ENCODE peak calls at places on chromosome 22, in six cellular contexts. One of them, this sample, is unnamed.
A peak's percentile ranks its signal among the peaks of the same experiment; 100 is the strongest.

GRCh38 chr22:39908737-39909136 is 7.9 kb downstream of the GRAP2 start:
- DNase-seq in psoas muscle: no peak
- DNase-seq in sigmoid colon: no peak
- DNase-seq in CD4-positive, alpha-beta T cell: no peak
- DNase-seq in astrocyte of the spinal cord: peak; percentile 3
- DNase-seq in endothelial cell of umbilical vein: no peak
- DNase-seq in this sample: peak; percentile 12

GRCh38 chr22:46761539-46762237 is 762 bp upstream of the TBC1D22A start:
- DNase-seq in psoas muscle: no peak
- DNase-seq in sigmoid colon: no peak
- DNase-seq in CD4-positive, alpha-beta T cell: no peak
- DNase-seq in astrocyte of the spinal cord: no peak
- DNase-seq in endothelial cell of umbilical vein: no peak
- DNase-seq in this sample: no peak

GRCh38 chr22:31490496-31490925 is 869 bp upstream of the EIF4ENIF1 start:
- DNase-seq in psoas muscle: peak; percentile 61
- DNase-seq in sigmoid colon: peak; percentile 77
- DNase-seq in CD4-positive, alpha-beta T cell: peak; percentile 20
- DNase-seq in astrocyte of the spinal cord: no peak
- DNase-seq in endothelial cell of umbilical vein: peak; percentile 81
- DNase-seq in this sample: peak; percentile 69

GRCh38 chr22:38489561-38490133 is 16.5 kb downstream of the DDX17 start:
- DNase-seq in psoas muscle: no peak
- DNase-seq in sigmoid colon: no peak
- DNase-seq in CD4-positive, alpha-beta T cell: no peak
- DNase-seq in astrocyte of the spinal cord: no peak
- DNase-seq in endothelial cell of umbilical vein: no peak
- DNase-seq in this sample: no peak

GRCh38 chr22:25354456-25354855 is 135.0 kb downstream of the CRYBB2 start:
- DNase-seq in psoas muscle: no peak
- DNase-seq in sigmoid colon: peak; percentile 52
- DNase-seq in CD4-positive, alpha-beta T cell: no peak
- DNase-seq in astrocyte of the spinal cord: no peak
- DNase-seq in endothelial cell of umbilical vein: no peak
- DNase-seq in this sample: no peak

GRCh38 chr22:43315687-43316217 is 27.4 kb downstream of the SCUBE1 start:
- DNase-seq in psoas muscle: no peak
- DNase-seq in sigmoid colon: no peak
- DNase-seq in CD4-positive, alpha-beta T cell: no peak
- DNase-seq in astrocyte of the spinal cord: no peak
- DNase-seq in endothelial cell of umbilical vein: no peak
- DNase-seq in this sample: no peak

GRCh38 chr22:43882122-43882767 is 9.6 kb downstream of the PNPLA5 start:
- DNase-seq in psoas muscle: peak; percentile 8
- DNase-seq in sigmoid colon: peak; percentile 26
- DNase-seq in CD4-positive, alpha-beta T cell: no peak
- DNase-seq in astrocyte of the spinal cord: no peak
- DNase-seq in endothelial cell of umbilical vein: no peak
- DNase-seq in this sample: no peak

GRCh38 chr22:43435851-43436535 is 24.2 kb downstream of the MPPED1 start:
- DNase-seq in psoas muscle: no peak
- DNase-seq in sigmoid colon: no peak
- DNase-seq in CD4-positive, alpha-beta T cell: no peak
- DNase-seq in astrocyte of the spinal cord: no peak
- DNase-seq in endothelial cell of umbilical vein: no peak
- DNase-seq in this sample: no peak

GRCh38 chr22:39731881-39732555 is 161.5 kb downstream of the CACNA1I start:
- DNase-seq in psoas muscle: no peak
- DNase-seq in sigmoid colon: no peak
- DNase-seq in CD4-positive, alpha-beta T cell: no peak
- DNase-seq in astrocyte of the spinal cord: no peak
- DNase-seq in endothelial cell of umbilical vein: no peak
- DNase-seq in this sample: no peak

GRCh38 chr22:42800731-42801536 is 56.1 kb downstream of the ARFGAP3 start:
- DNase-seq in psoas muscle: no peak
- DNase-seq in sigmoid colon: no peak
- DNase-seq in CD4-positive, alpha-beta T cell: no peak
- DNase-seq in astrocyte of the spinal cord: no peak
- DNase-seq in endothelial cell of umbilical vein: no peak
- DNase-seq in this sample: no peak

GRCh38 chr22:43370045-43370444 is 26.9 kb upstream of the SCUBE1 start:
- DNase-seq in psoas muscle: no peak
- DNase-seq in sigmoid colon: no peak
- DNase-seq in CD4-positive, alpha-beta T cell: no peak
- DNase-seq in astrocyte of the spinal cord: no peak
- DNase-seq in endothelial cell of umbilical vein: no peak
- DNase-seq in this sample: no peak

GRCh38 chr22:46906326-46907045 is 144.0 kb downstream of the TBC1D22A start:
- DNase-seq in psoas muscle: no peak
- DNase-seq in sigmoid colon: no peak
- DNase-seq in CD4-positive, alpha-beta T cell: no peak
- DNase-seq in astrocyte of the spinal cord: no peak
- DNase-seq in endothelial cell of umbilical vein: no peak
- DNase-seq in this sample: no peak

GRCh38 chr22:40666151-40666848 is 13.0 kb upstream of the MCHR1 start:
- DNase-seq in psoas muscle: no peak
- DNase-seq in sigmoid colon: no peak
- DNase-seq in CD4-positive, alpha-beta T cell: no peak
- DNase-seq in astrocyte of the spinal cord: no peak
- DNase-seq in endothelial cell of umbilical vein: peak; percentile 70
- DNase-seq in this sample: no peak

GRCh38 chr22:42646569-42647525 is 2.3 kb downstream of the CYB5R3 start:
- DNase-seq in psoas muscle: peak; percentile 76
- DNase-seq in sigmoid colon: no peak
- DNase-seq in CD4-positive, alpha-beta T cell: no peak
- DNase-seq in astrocyte of the spinal cord: no peak
- DNase-seq in endothelial cell of umbilical vein: peak; percentile 42
- DNase-seq in this sample: no peak

GRCh38 chr22:30424471-30425326 is 869 bp upstream of the MTFP1 start:
- DNase-seq in psoas muscle: no peak
- DNase-seq in sigmoid colon: no peak
- DNase-seq in CD4-positive, alpha-beta T cell: no peak
- DNase-seq in astrocyte of the spinal cord: no peak
- DNase-seq in endothelial cell of umbilical vein: no peak
- DNase-seq in this sample: peak; percentile 24

GRCh38 chr22:30421695-30422480 is 3.7 kb upstream of the MTFP1 start:
- DNase-seq in psoas muscle: no peak
- DNase-seq in sigmoid colon: no peak
- DNase-seq in CD4-positive, alpha-beta T cell: no peak
- DNase-seq in astrocyte of the spinal cord: no peak
- DNase-seq in endothelial cell of umbilical vein: peak; percentile 76
- DNase-seq in this sample: no peak

GRCh38 chr22:30422481-30423295 is 2.9 kb upstream of the MTFP1 start:
- DNase-seq in psoas muscle: peak; percentile 91
- DNase-seq in sigmoid colon: peak; percentile 90
- DNase-seq in CD4-positive, alpha-beta T cell: no peak
- DNase-seq in astrocyte of the spinal cord: peak; percentile 97
- DNase-seq in endothelial cell of umbilical vein: peak; percentile 60
- DNase-seq in this sample: peak; percentile 94

GRCh38 chr22:30423959-30424380 is 1.6 kb upstream of the MTFP1 start:
- DNase-seq in psoas muscle: peak; percentile 99
- DNase-seq in sigmoid colon: peak; percentile 100
- DNase-seq in CD4-positive, alpha-beta T cell: peak; percentile 95
- DNase-seq in astrocyte of the spinal cord: peak; percentile 100
- DNase-seq in endothelial cell of umbilical vein: peak; percentile 100
- DNase-seq in this sample: peak; percentile 99

DNA sequence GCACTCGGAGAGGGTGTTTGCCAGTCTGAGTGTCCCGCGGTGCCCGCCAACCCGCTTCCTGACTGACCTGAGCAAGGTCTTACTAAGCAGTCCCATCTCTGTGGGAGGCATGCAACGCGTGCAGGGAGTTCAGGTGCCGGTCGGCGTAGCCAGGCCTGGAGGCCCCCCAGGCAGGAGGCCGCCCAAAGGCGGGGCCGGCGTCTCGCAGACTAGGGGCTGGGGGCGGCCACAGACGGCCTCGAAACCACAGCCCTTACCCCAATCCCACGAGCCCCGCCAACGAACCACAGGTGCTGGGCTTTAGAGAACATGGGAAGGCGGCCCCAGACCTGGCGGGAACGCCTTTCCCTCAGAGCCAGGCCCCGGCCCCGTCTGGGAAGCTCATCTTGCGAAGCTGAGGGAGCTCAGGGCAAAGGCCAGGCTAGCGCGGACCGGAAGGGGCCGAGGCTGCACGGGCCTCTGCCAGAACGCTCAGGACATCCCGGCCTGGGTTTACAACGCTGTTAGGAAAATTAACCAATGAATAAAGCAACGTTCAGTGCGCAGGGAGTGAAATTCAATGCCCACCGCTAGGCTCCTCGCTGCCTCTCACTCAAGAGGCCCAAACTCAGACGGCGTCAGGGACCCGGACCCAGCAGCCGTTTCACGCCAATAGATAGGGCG is 2.1 kb upstream of the MTFP1 start:
- DNase-seq in psoas muscle: no peak
- DNase-seq in sigmoid colon: peak; percentile 83
- DNase-seq in CD4-positive, alpha-beta T cell: no peak
- DNase-seq in astrocyte of the spinal cord: no peak
- DNase-seq in endothelial cell of umbilical vein: no peak
- DNase-seq in this sample: no peak
- TF ChIP-seq CTCF in psoas muscle: peak; percentile 6
- TF ChIP-seq CTCF in sigmoid colon: no peak
- TF ChIP-seq CTCF in CD4-positive, alpha-beta T cell: no peak
- TF ChIP-seq CTCF in astrocyte of the spinal cord: no peak
- TF ChIP-seq CTCF in endothelial cell of umbilical vein: no peak
- TF ChIP-seq CTCF in this sample: peak; percentile 26

GRCh38 chr22:22060200-22061084 is 77.9 kb upstream of the TOP3B start:
- DNase-seq in psoas muscle: peak; percentile 76
- DNase-seq in sigmoid colon: peak; percentile 68
- DNase-seq in CD4-positive, alpha-beta T cell: peak; percentile 23
- DNase-seq in astrocyte of the spinal cord: peak; percentile 6
- DNase-seq in endothelial cell of umbilical vein: peak; percentile 20
- DNase-seq in this sample: peak; percentile 12

GRCh38 chr22:22059476-22060002 is 77.0 kb upstream of the TOP3B start:
- DNase-seq in psoas muscle: no peak
- DNase-seq in sigmoid colon: no peak
- DNase-seq in CD4-positive, alpha-beta T cell: no peak
- DNase-seq in astrocyte of the spinal cord: no peak
- DNase-seq in endothelial cell of umbilical vein: no peak
- DNase-seq in this sample: no peak

GRCh38 chr22:22058649-22059475 is 76.3 kb upstream of the TOP3B start:
- DNase-seq in psoas muscle: no peak
- DNase-seq in sigmoid colon: no peak
- DNase-seq in CD4-positive, alpha-beta T cell: no peak
- DNase-seq in astrocyte of the spinal cord: no peak
- DNase-seq in endothelial cell of umbilical vein: no peak
- DNase-seq in this sample: no peak

GRCh38 chr22:22062306-22062793 is 79.8 kb upstream of the TOP3B start:
- DNase-seq in psoas muscle: no peak
- DNase-seq in sigmoid colon: no peak
- DNase-seq in CD4-positive, alpha-beta T cell: no peak
- DNase-seq in astrocyte of the spinal cord: no peak
- DNase-seq in endothelial cell of umbilical vein: no peak
- DNase-seq in this sample: no peak

DNA sequence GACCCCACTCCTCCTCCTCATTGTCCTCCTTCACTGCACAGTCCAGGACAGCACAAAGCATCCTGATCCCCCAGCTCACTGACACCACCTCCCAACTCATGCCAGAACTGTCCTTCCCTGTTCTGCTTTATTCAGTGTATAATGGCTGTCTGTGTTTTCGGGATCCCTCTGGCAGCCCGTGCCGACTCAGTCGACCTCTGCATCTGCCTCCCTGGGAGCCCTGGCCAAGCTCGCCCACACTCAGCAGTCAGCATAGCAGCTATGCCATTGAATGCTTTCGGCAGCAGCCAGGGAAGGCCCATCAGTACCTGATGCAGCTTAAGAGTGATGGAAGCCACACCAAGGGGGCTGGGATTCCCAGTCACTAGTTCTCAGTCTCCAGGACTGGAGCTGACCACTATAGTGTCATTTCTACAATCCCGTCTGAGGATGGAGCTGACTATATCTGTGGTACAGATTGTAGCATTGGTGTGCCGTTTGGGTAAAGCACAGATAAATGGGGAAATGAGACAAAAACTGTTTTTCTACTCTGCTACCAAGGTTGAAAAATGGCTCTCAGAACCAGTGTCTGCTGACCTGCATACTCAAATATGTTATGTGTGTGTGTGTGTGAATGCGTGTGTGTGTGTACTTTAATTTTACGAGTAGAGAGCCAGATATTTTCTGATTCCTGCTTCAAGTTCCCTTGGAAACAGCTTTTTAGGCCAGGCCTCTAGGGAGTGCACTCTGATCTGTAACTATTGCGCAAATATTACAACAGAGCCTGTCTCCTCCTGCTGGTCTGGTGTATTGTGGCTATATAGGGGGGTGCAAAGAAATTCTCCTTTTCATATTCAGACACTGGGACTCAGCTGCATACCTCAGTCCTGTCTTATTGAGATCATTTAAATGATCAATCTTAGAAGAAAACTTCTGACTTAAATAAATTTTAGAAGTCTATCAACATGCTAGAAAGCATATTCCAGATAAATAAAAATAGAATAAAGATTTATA is 78.8 kb upstream of the TOP3B start:
- DNase-seq in psoas muscle: no peak
- DNase-seq in sigmoid colon: peak; percentile 78
- DNase-seq in CD4-positive, alpha-beta T cell: no peak
- DNase-seq in astrocyte of the spinal cord: peak; percentile 12
- DNase-seq in endothelial cell of umbilical vein: no peak
- DNase-seq in this sample: peak; percentile 39
- TF ChIP-seq CTCF in psoas muscle: peak; percentile 16
- TF ChIP-seq CTCF in sigmoid colon: peak; percentile 10
- TF ChIP-seq CTCF in CD4-positive, alpha-beta T cell: no peak
- TF ChIP-seq CTCF in astrocyte of the spinal cord: peak; percentile 14
- TF ChIP-seq CTCF in endothelial cell of umbilical vein: no peak
- TF ChIP-seq CTCF in this sample: no peak

GRCh38 chr22:48138427-48138826 is 1376.0 kb downstream of the TBC1D22A start:
- DNase-seq in psoas muscle: no peak
- DNase-seq in sigmoid colon: no peak
- DNase-seq in CD4-positive, alpha-beta T cell: no peak
- DNase-seq in astrocyte of the spinal cord: no peak
- DNase-seq in endothelial cell of umbilical vein: no peak
- DNase-seq in this sample: no peak
- TF ChIP-seq CTCF in psoas muscle: no peak
- TF ChIP-seq CTCF in sigmoid colon: no peak
- TF ChIP-seq CTCF in CD4-positive, alpha-beta T cell: no peak
- TF ChIP-seq CTCF in astrocyte of the spinal cord: no peak
- TF ChIP-seq CTCF in endothelial cell of umbilical vein: no peak
- TF ChIP-seq CTCF in this sample: no peak

GRCh38 chr22:19966908-19967750 is 25.5 kb upstream of the TXNRD2 start:
- DNase-seq in psoas muscle: no peak
- DNase-seq in sigmoid colon: no peak
- DNase-seq in CD4-positive, alpha-beta T cell: no peak
- DNase-seq in astrocyte of the spinal cord: no peak
- DNase-seq in endothelial cell of umbilical vein: peak; percentile 31
- DNase-seq in this sample: no peak

GRCh38 chr22:19964701-19965386 is 23.2 kb upstream of the TXNRD2 start:
- DNase-seq in psoas muscle: no peak
- DNase-seq in sigmoid colon: no peak
- DNase-seq in CD4-positive, alpha-beta T cell: no peak
- DNase-seq in astrocyte of the spinal cord: no peak
- DNase-seq in endothelial cell of umbilical vein: no peak
- DNase-seq in this sample: no peak

GRCh38 chr22:19963863-19964642 is 22.4 kb upstream of the TXNRD2 start:
- DNase-seq in psoas muscle: peak; percentile 41
- DNase-seq in sigmoid colon: no peak
- DNase-seq in CD4-positive, alpha-beta T cell: no peak
- DNase-seq in astrocyte of the spinal cord: no peak
- DNase-seq in endothelial cell of umbilical vein: no peak
- DNase-seq in this sample: no peak

GRCh38 chr22:19967850-19968449 is 26.3 kb upstream of the TXNRD2 start:
- DNase-seq in psoas muscle: no peak
- DNase-seq in sigmoid colon: no peak
- DNase-seq in CD4-positive, alpha-beta T cell: no peak
- DNase-seq in astrocyte of the spinal cord: no peak
- DNase-seq in endothelial cell of umbilical vein: no peak
- DNase-seq in this sample: no peak

GRCh38 chr22:19965771-19966709 is 24.4 kb upstream of the TXNRD2 start:
- DNase-seq in psoas muscle: no peak
- DNase-seq in sigmoid colon: no peak
- DNase-seq in CD4-positive, alpha-beta T cell: no peak
- DNase-seq in astrocyte of the spinal cord: no peak
- DNase-seq in endothelial cell of umbilical vein: no peak
- DNase-seq in this sample: no peak
- TF ChIP-seq CTCF in psoas muscle: no peak
- TF ChIP-seq CTCF in sigmoid colon: no peak
- TF ChIP-seq CTCF in CD4-positive, alpha-beta T cell: no peak
- TF ChIP-seq CTCF in astrocyte of the spinal cord: peak; percentile 54
- TF ChIP-seq CTCF in endothelial cell of umbilical vein: peak; percentile 41
- TF ChIP-seq CTCF in this sample: peak; percentile 70

This sample was measured in HFFc6.